ENCODE peak calls at places on chromosomes 7 and 10, in seven cellular contexts. Y is stomach, H is adrenal gland, Z is ovary, F is A549, K is astrocyte, X is uterus. Q is an unnamed sample.

GRCh38 chr10:18282094-18282493 is 141.9 kb downstream of the CACNB2 start:
- DNase-seq in X (no peak), Y (no peak), K (no peak), F (no peak), Z (no peak), H (no peak), Q (no peak)

GRCh38 chr10:133325392-133325760 is 11.3 kb downstream of the CALY start:
- DNase-seq in Z (no peak), K (no peak), Y (no peak), X (no peak), H (no peak), F (no peak), Q (no peak)

GRCh38 chr7:147492621-147493020 is 1097.9 kb upstream of the C7orf33 start:
- DNase-seq in F (no peak), K (peak; percentile 49), X (no peak), Y (no peak), Z (no peak), H (no peak), Q (no peak)

GRCh38 chr7:124718032-124718766 is 47.4 kb downstream of the GPR37 start:
- DNase-seq in K (peak; percentile 27), X (no peak), Z (no peak), Y (no peak), F (peak; percentile 82), H (no peak), Q (no peak)

GRCh38 chr10:79068203-79068561 is 584 bp upstream of the ZMIZ1 start:
- DNase-seq in F (no peak), X (no peak), K (no peak), Y (no peak), Z (peak; percentile 50), H (peak; percentile 45), Q (peak; percentile 68)

GRCh38 chr7:17971392-17971791 is 31.1 kb upstream of the SNX13 start:
- DNase-seq in X (no peak), H (no peak), K (peak; percentile 4), Y (no peak), Z (no peak), F (no peak), Q (no peak)

GRCh38 chr7:28433604-28434254 is 21.4 kb downstream of the CREB5 start:
- DNase-seq in H (peak; percentile 34), X (peak; percentile 18), Z (no peak), K (peak; percentile 40), Y (no peak), F (no peak), Q (no peak)

GRCh38 chr7:40230086-40230485 is 95.3 kb downstream of the SUGCT start:
- DNase-seq in Y (no peak), F (no peak), H (no peak), Z (no peak), K (peak; percentile 51), X (no peak), Q (no peak)

DNA sequence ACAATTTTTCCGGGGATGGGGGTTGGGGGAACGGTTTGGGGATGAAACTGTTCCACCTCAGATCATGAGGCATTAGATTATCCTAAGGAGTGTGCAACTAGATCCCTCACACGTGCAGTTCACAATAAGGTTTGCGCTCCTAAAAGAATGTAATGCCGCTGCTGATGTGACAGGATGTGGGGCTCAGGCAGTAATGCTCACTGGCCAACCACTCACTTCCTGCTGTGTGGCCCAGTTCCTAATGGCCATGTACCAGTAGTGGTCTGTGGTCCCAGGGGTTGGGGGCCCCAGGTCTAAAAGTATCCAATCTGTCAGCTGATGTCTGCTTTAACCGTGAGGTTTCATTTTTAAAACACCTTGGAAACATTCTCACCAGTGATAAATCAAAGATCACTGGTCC is 2.2 kb downstream of the STN1 start:
- DNase-seq in K (no peak), X (peak; percentile 23), H (no peak), Y (peak; percentile 36), Z (no peak), F (no peak), Q (no peak)
- H3K4me3 ChIP-seq in K (peak overlapping the region; percentile 85), X (no peak overlapping the region), H (no peak overlapping the region), Y (peak overlapping the region; percentile 52), Z (no peak overlapping the region), F (no peak overlapping the region), Q (no peak overlapping the region)

DNA sequence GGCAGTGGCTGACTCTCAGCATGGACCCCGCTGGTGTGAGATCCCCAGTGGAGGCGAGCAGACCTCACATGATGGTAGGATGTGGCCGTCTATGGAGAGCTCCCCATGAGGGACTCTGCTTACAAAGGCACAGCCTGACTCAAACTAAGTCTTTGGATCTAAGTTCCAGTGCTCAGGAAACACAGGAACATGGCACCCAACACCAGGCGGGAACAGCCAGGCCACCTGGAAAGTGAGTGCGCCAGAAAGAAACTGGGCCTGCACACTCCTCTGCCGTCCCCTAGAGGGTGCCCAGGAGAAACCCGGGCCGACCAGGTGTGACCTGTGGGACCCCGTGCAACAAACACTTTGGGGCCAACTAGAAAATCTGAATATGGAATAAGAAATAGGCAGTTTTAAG is 10.0 kb downstream of the PITRM1 start:
- DNase-seq in Y (no peak), X (no peak), H (no peak), F (no peak), K (no peak), Z (no peak), Q (peak; percentile 32)
- TF ChIP-seq CTCF in Y (no peak), X (no peak), H (no peak), F (no peak), K (no peak), Z (no peak), Q (peak; percentile 25)

DNA sequence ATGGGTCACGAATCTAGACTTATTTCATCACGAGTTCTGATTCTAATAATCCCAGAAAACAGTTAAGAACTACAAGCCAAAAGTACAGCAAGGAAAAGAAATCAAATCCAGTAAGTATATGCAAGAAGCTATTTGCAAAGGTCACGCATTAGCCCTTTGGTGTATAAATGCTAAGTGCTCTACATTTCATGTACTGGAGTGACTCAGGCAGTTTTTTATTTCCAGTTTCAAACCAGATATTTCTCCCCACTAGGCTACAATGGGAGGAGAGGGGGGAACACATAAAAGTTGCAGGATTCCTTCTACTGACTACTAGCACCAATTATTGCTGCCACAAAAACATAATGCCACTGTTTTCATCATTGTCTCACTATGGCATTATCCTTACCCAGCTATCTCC is 148.0 kb downstream of the NRCAM start:
- DNase-seq in H (no peak), F (no peak), X (no peak), Y (no peak), Z (no peak), K (no peak), Q (no peak)
- H3K4me1 ChIP-seq in H (no peaks in the 10 kb centered on the region), F (peaks cover 58% of the 10 kb centered on the region), X (no peaks in the 10 kb centered on the region), Y (no peaks in the 10 kb centered on the region), Z (no peaks in the 10 kb centered on the region), K (peaks cover 21% of the 10 kb centered on the region), Q (no peaks in the 10 kb centered on the region)

GRCh38 chr7:6035686-6036085 is 4.5 kb downstream of the ANKRD61 start:
- DNase-seq in K (no peak), Z (no peak), F (no peak), X (no peak), H (no peak), Y (no peak), Q (no peak)
- H3K4me3 ChIP-seq in K (no peak overlapping the region), Z (no peak overlapping the region), F (no peak overlapping the region), X (no peak overlapping the region), H (no peak overlapping the region), Y (no peak overlapping the region), Q (no peak overlapping the region)

DNA sequence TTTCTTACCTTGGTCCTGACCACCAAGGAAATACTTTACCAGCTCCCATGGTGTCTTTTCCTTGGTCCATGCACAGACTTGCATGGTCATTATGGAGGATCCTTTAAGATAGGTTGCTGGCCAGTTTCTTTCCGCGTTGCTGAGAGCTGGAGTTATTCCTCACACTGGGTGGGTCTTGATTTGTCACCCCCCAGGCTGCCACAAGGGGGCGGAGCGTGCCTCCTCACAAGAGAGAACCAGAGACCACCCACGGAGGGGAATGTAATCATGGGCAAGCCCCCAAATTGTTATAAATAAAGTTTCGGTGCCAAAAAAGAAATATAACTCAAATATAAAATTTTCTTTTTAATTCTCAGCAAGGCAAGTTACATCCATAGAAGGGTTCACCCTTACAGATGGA is 10.5 kb upstream of the TRIM24 start:
- DNase-seq in Y (no peak), K (no peak), X (no peak), F (peak; percentile 18), Z (no peak), H (no peak), Q (peak; percentile 21)
- TF ChIP-seq CTCF in Y (peak; percentile 6), K (no peak), X (no peak), F (peak; percentile 19), Z (no peak), H (peak; percentile 7), Q (peak; percentile 43)

GRCh38 chr10:3774018-3774813 is 10.8 kb downstream of the KLF6 start:
- DNase-seq in X (no peak), F (no peak), Y (no peak), K (peak; percentile 38), H (no peak), Z (no peak), Q (no peak)
- H3K4me1 ChIP-seq in X (peaks cover 5% of the 10 kb centered on the region), F (peaks cover 45% of the 10 kb centered on the region), Y (peaks cover 34% of the 10 kb centered on the region), K (peaks cover 42% of the 10 kb centered on the region), H (no peaks in the 10 kb centered on the region), Z (no peaks in the 10 kb centered on the region), Q (peaks cover 41% of the 10 kb centered on the region)

Q was measured in Caco-2.